ENCODE peak calls at places on chromosomes 3 and 15, in ten cellular contexts. One of them, this sample, is unnamed.

GRCh38 chr15:79084308-79084968 is 6.1 kb downstream of the RASGRF1 start:
- DNase-seq in fibroblast of lung: no peak
- DNase-seq in activated CD4-positive, alpha-beta T cell treated with anti-CD3 and anti-CD28 coated beads, Interleukin-2, amount 50 U/mL, for 48 hours: no peak
- DNase-seq in left cardiac atrium: no peak
- DNase-seq in cardiac muscle cell: no peak
- DNase-seq in substantia nigra: no peak
- DNase-seq in T-cell: no peak
- DNase-seq in hepatocyte: no peak
- DNase-seq in aorta: peak; percentile 62
- DNase-seq in iris pigment epithelial cell: no peak
- DNase-seq in this sample: no peak

GRCh38 chr15:37931868-37932267 is 2.6 kb upstream of the TMCO5A start:
- DNase-seq in fibroblast of lung: peak; percentile 54
- DNase-seq in activated CD4-positive, alpha-beta T cell treated with anti-CD3 and anti-CD28 coated beads, Interleukin-2, amount 50 U/mL, for 48 hours: no peak
- DNase-seq in left cardiac atrium: no peak
- DNase-seq in cardiac muscle cell: no peak
- DNase-seq in substantia nigra: no peak
- DNase-seq in T-cell: no peak
- DNase-seq in hepatocyte: no peak
- DNase-seq in aorta: no peak
- DNase-seq in iris pigment epithelial cell: peak; percentile 28
- DNase-seq in this sample: no peak

GRCh38 chr3:183455064-183455463 is 26.6 kb upstream of the MCF2L2 start:
- DNase-seq in fibroblast of lung: peak; percentile 78
- DNase-seq in activated CD4-positive, alpha-beta T cell treated with anti-CD3 and anti-CD28 coated beads, Interleukin-2, amount 50 U/mL, for 48 hours: no peak
- DNase-seq in left cardiac atrium: no peak
- DNase-seq in cardiac muscle cell: no peak
- DNase-seq in substantia nigra: no peak
- DNase-seq in T-cell: no peak
- DNase-seq in hepatocyte: no peak
- DNase-seq in aorta: no peak
- DNase-seq in iris pigment epithelial cell: peak; percentile 68
- DNase-seq in this sample: no peak

GRCh38 chr15:66670198-66670597 is 31.8 kb upstream of the SMAD6 start:
- DNase-seq in fibroblast of lung: no peak
- DNase-seq in activated CD4-positive, alpha-beta T cell treated with anti-CD3 and anti-CD28 coated beads, Interleukin-2, amount 50 U/mL, for 48 hours: no peak
- DNase-seq in left cardiac atrium: no peak
- DNase-seq in cardiac muscle cell: no peak
- DNase-seq in substantia nigra: no peak
- DNase-seq in T-cell: no peak
- DNase-seq in hepatocyte: no peak
- DNase-seq in aorta: no peak
- DNase-seq in iris pigment epithelial cell: peak; percentile 24
- DNase-seq in this sample: no peak

GRCh38 chr3:107236661-107237375 is 140.4 kb upstream of the CCDC54 start:
- DNase-seq in fibroblast of lung: no peak
- DNase-seq in activated CD4-positive, alpha-beta T cell treated with anti-CD3 and anti-CD28 coated beads, Interleukin-2, amount 50 U/mL, for 48 hours: no peak
- DNase-seq in left cardiac atrium: no peak
- DNase-seq in cardiac muscle cell: no peak
- DNase-seq in substantia nigra: no peak
- DNase-seq in T-cell: no peak
- DNase-seq in hepatocyte: no peak
- DNase-seq in aorta: no peak
- DNase-seq in iris pigment epithelial cell: peak; percentile 43
- DNase-seq in this sample: no peak

GRCh38 chr3:196965804-196966173 is 2.8 kb downstream of the PIGZ start:
- DNase-seq in fibroblast of lung: no peak
- DNase-seq in activated CD4-positive, alpha-beta T cell treated with anti-CD3 and anti-CD28 coated beads, Interleukin-2, amount 50 U/mL, for 48 hours: no peak
- DNase-seq in left cardiac atrium: no peak
- DNase-seq in cardiac muscle cell: no peak
- DNase-seq in substantia nigra: no peak
- DNase-seq in T-cell: no peak
- DNase-seq in hepatocyte: no peak
- DNase-seq in aorta: no peak
- DNase-seq in iris pigment epithelial cell: no peak
- DNase-seq in this sample: no peak

GRCh38 chr3:86109434-86109833 is 881.5 kb downstream of the VGLL3 start:
- DNase-seq in fibroblast of lung: no peak
- DNase-seq in activated CD4-positive, alpha-beta T cell treated with anti-CD3 and anti-CD28 coated beads, Interleukin-2, amount 50 U/mL, for 48 hours: no peak
- DNase-seq in left cardiac atrium: no peak
- DNase-seq in cardiac muscle cell: no peak
- DNase-seq in substantia nigra: no peak
- DNase-seq in T-cell: no peak
- DNase-seq in hepatocyte: no peak
- DNase-seq in aorta: no peak
- DNase-seq in iris pigment epithelial cell: no peak
- DNase-seq in this sample: no peak

GRCh38 chr3:127077506-127078064 is 94.7 kb downstream of the PLXNA1 start:
- DNase-seq in fibroblast of lung: no peak
- DNase-seq in activated CD4-positive, alpha-beta T cell treated with anti-CD3 and anti-CD28 coated beads, Interleukin-2, amount 50 U/mL, for 48 hours: no peak
- DNase-seq in left cardiac atrium: no peak
- DNase-seq in cardiac muscle cell: no peak
- DNase-seq in substantia nigra: no peak
- DNase-seq in T-cell: no peak
- DNase-seq in hepatocyte: no peak
- DNase-seq in aorta: no peak
- DNase-seq in iris pigment epithelial cell: no peak
- DNase-seq in this sample: no peak

GRCh38 chr15:68431792-68432401 is at the start of gene ITGA11:
- DNase-seq in fibroblast of lung: peak; percentile 74
- DNase-seq in activated CD4-positive, alpha-beta T cell treated with anti-CD3 and anti-CD28 coated beads, Interleukin-2, amount 50 U/mL, for 48 hours: no peak
- DNase-seq in left cardiac atrium: peak; percentile 88
- DNase-seq in cardiac muscle cell: peak; percentile 81
- DNase-seq in substantia nigra: no peak
- DNase-seq in T-cell: no peak
- DNase-seq in hepatocyte: peak; percentile 79
- DNase-seq in aorta: peak; percentile 93
- DNase-seq in iris pigment epithelial cell: peak; percentile 36
- DNase-seq in this sample: no peak

GRCh38 chr15:90873998-90874605 is 5.7 kb downstream of the FURIN start:
- DNase-seq in fibroblast of lung: peak; percentile 30
- DNase-seq in activated CD4-positive, alpha-beta T cell treated with anti-CD3 and anti-CD28 coated beads, Interleukin-2, amount 50 U/mL, for 48 hours: no peak
- DNase-seq in left cardiac atrium: no peak
- DNase-seq in cardiac muscle cell: peak; percentile 54
- DNase-seq in substantia nigra: no peak
- DNase-seq in T-cell: no peak
- DNase-seq in hepatocyte: peak; percentile 85
- DNase-seq in aorta: no peak
- DNase-seq in iris pigment epithelial cell: peak; percentile 44
- DNase-seq in this sample: no peak

GRCh38 chr3:188760408-188760807 is 411.4 kb upstream of the TPRG1 start:
- DNase-seq in fibroblast of lung: peak; percentile 82
- DNase-seq in activated CD4-positive, alpha-beta T cell treated with anti-CD3 and anti-CD28 coated beads, Interleukin-2, amount 50 U/mL, for 48 hours: no peak
- DNase-seq in left cardiac atrium: no peak
- DNase-seq in cardiac muscle cell: no peak
- DNase-seq in substantia nigra: no peak
- DNase-seq in T-cell: no peak
- DNase-seq in hepatocyte: no peak
- DNase-seq in aorta: no peak
- DNase-seq in iris pigment epithelial cell: peak; percentile 73
- DNase-seq in this sample: no peak

GRCh38 chr15:57213783-57214366 is 162.4 kb upstream of the CGNL1 start:
- DNase-seq in fibroblast of lung: peak; percentile 65
- DNase-seq in activated CD4-positive, alpha-beta T cell treated with anti-CD3 and anti-CD28 coated beads, Interleukin-2, amount 50 U/mL, for 48 hours: no peak
- DNase-seq in left cardiac atrium: no peak
- DNase-seq in cardiac muscle cell: peak; percentile 26
- DNase-seq in substantia nigra: no peak
- DNase-seq in T-cell: no peak
- DNase-seq in hepatocyte: peak; percentile 40
- DNase-seq in aorta: no peak
- DNase-seq in iris pigment epithelial cell: peak; percentile 68
- DNase-seq in this sample: peak; percentile 17

GRCh38 chr15:72491768-72492167 is 17.6 kb downstream of the ARIH1 start:
- DNase-seq in fibroblast of lung: peak; percentile 88
- DNase-seq in activated CD4-positive, alpha-beta T cell treated with anti-CD3 and anti-CD28 coated beads, Interleukin-2, amount 50 U/mL, for 48 hours: no peak
- DNase-seq in left cardiac atrium: no peak
- DNase-seq in cardiac muscle cell: no peak
- DNase-seq in substantia nigra: no peak
- DNase-seq in T-cell: no peak
- DNase-seq in hepatocyte: no peak
- DNase-seq in aorta: no peak
- DNase-seq in iris pigment epithelial cell: peak; percentile 88
- DNase-seq in this sample: no peak

GRCh38 chr3:72635551-72635950 is 212.7 kb downstream of the SHQ1 start:
- DNase-seq in fibroblast of lung: no peak
- DNase-seq in activated CD4-positive, alpha-beta T cell treated with anti-CD3 and anti-CD28 coated beads, Interleukin-2, amount 50 U/mL, for 48 hours: no peak
- DNase-seq in left cardiac atrium: no peak
- DNase-seq in cardiac muscle cell: no peak
- DNase-seq in substantia nigra: no peak
- DNase-seq in T-cell: no peak
- DNase-seq in hepatocyte: no peak
- DNase-seq in aorta: no peak
- DNase-seq in iris pigment epithelial cell: no peak
- DNase-seq in this sample: no peak

GRCh38 chr3:73697020-73697419 is 72.3 kb upstream of the PDZRN3 start:
- DNase-seq in fibroblast of lung: no peak
- DNase-seq in activated CD4-positive, alpha-beta T cell treated with anti-CD3 and anti-CD28 coated beads, Interleukin-2, amount 50 U/mL, for 48 hours: no peak
- DNase-seq in left cardiac atrium: no peak
- DNase-seq in cardiac muscle cell: no peak
- DNase-seq in substantia nigra: no peak
- DNase-seq in T-cell: no peak
- DNase-seq in hepatocyte: no peak
- DNase-seq in aorta: no peak
- DNase-seq in iris pigment epithelial cell: no peak
- DNase-seq in this sample: no peak

GRCh38 chr15:45377630-45378148 is 655 bp downstream of the GATM start:
- DNase-seq in fibroblast of lung: no peak
- DNase-seq in activated CD4-positive, alpha-beta T cell treated with anti-CD3 and anti-CD28 coated beads, Interleukin-2, amount 50 U/mL, for 48 hours: no peak
- DNase-seq in left cardiac atrium: peak; percentile 59
- DNase-seq in cardiac muscle cell: peak; percentile 64
- DNase-seq in substantia nigra: no peak
- DNase-seq in T-cell: no peak
- DNase-seq in hepatocyte: peak; percentile 27
- DNase-seq in aorta: peak; percentile 79
- DNase-seq in iris pigment epithelial cell: peak; percentile 2
- DNase-seq in this sample: no peak

GRCh38 chr15:47427463-47427862 is 289.8 kb upstream of the SEMA6D start:
- DNase-seq in fibroblast of lung: peak; percentile 37
- DNase-seq in activated CD4-positive, alpha-beta T cell treated with anti-CD3 and anti-CD28 coated beads, Interleukin-2, amount 50 U/mL, for 48 hours: no peak
- DNase-seq in left cardiac atrium: no peak
- DNase-seq in cardiac muscle cell: no peak
- DNase-seq in substantia nigra: no peak
- DNase-seq in T-cell: no peak
- DNase-seq in hepatocyte: no peak
- DNase-seq in aorta: no peak
- DNase-seq in iris pigment epithelial cell: no peak
- DNase-seq in this sample: no peak

GRCh38 chr15:58731756-58732535 is 17.6 kb downstream of the ADAM10 start:
- DNase-seq in fibroblast of lung: peak; percentile 78
- DNase-seq in activated CD4-positive, alpha-beta T cell treated with anti-CD3 and anti-CD28 coated beads, Interleukin-2, amount 50 U/mL, for 48 hours: no peak
- DNase-seq in left cardiac atrium: no peak
- DNase-seq in cardiac muscle cell: peak; percentile 51
- DNase-seq in substantia nigra: no peak
- DNase-seq in T-cell: no peak
- DNase-seq in hepatocyte: peak; percentile 64
- DNase-seq in aorta: no peak
- DNase-seq in iris pigment epithelial cell: peak; percentile 89
- DNase-seq in this sample: no peak

GRCh38 chr3:195849322-195850074 is 37.8 kb upstream of the MUC4 start:
- DNase-seq in fibroblast of lung: no peak
- DNase-seq in activated CD4-positive, alpha-beta T cell treated with anti-CD3 and anti-CD28 coated beads, Interleukin-2, amount 50 U/mL, for 48 hours: no peak
- DNase-seq in left cardiac atrium: no peak
- DNase-seq in cardiac muscle cell: peak; percentile 46
- DNase-seq in substantia nigra: no peak
- DNase-seq in T-cell: no peak
- DNase-seq in hepatocyte: no peak
- DNase-seq in aorta: no peak
- DNase-seq in iris pigment epithelial cell: no peak
- DNase-seq in this sample: peak; percentile 63

GRCh38 chr3:108091498-108092259 is 848 bp upstream of the CD47 start:
- DNase-seq in fibroblast of lung: peak; percentile 35
- DNase-seq in activated CD4-positive, alpha-beta T cell treated with anti-CD3 and anti-CD28 coated beads, Interleukin-2, amount 50 U/mL, for 48 hours: peak; percentile 28
- DNase-seq in left cardiac atrium: peak; percentile 56
- DNase-seq in cardiac muscle cell: no peak
- DNase-seq in substantia nigra: no peak
- DNase-seq in T-cell: peak; percentile 54
- DNase-seq in hepatocyte: peak; percentile 30
- DNase-seq in aorta: no peak
- DNase-seq in iris pigment epithelial cell: no peak
- DNase-seq in this sample: peak; percentile 67

GRCh38 chr15:69602921-69603320 is 150.3 kb downstream of the RPLP1 start:
- DNase-seq in fibroblast of lung: peak; percentile 36
- DNase-seq in activated CD4-positive, alpha-beta T cell treated with anti-CD3 and anti-CD28 coated beads, Interleukin-2, amount 50 U/mL, for 48 hours: no peak
- DNase-seq in left cardiac atrium: no peak
- DNase-seq in cardiac muscle cell: no peak
- DNase-seq in substantia nigra: no peak
- DNase-seq in T-cell: no peak
- DNase-seq in hepatocyte: no peak
- DNase-seq in aorta: no peak
- DNase-seq in iris pigment epithelial cell: no peak
- DNase-seq in this sample: no peak

GRCh38 chr3:186414735-186415419 is 52.8 kb upstream of the DGKG start:
- DNase-seq in fibroblast of lung: peak; percentile 93
- DNase-seq in activated CD4-positive, alpha-beta T cell treated with anti-CD3 and anti-CD28 coated beads, Interleukin-2, amount 50 U/mL, for 48 hours: no peak
- DNase-seq in left cardiac atrium: no peak
- DNase-seq in cardiac muscle cell: no peak
- DNase-seq in substantia nigra: no peak
- DNase-seq in T-cell: no peak
- DNase-seq in hepatocyte: no peak
- DNase-seq in aorta: no peak
- DNase-seq in iris pigment epithelial cell: peak; percentile 64
- DNase-seq in this sample: no peak

GRCh38 chr3:83890039-83890762 is 1068.6 kb upstream of the CADM2 start:
- DNase-seq in fibroblast of lung: peak; percentile 63
- DNase-seq in activated CD4-positive, alpha-beta T cell treated with anti-CD3 and anti-CD28 coated beads, Interleukin-2, amount 50 U/mL, for 48 hours: no peak
- DNase-seq in left cardiac atrium: no peak
- DNase-seq in cardiac muscle cell: no peak
- DNase-seq in substantia nigra: no peak
- DNase-seq in T-cell: no peak
- DNase-seq in hepatocyte: no peak
- DNase-seq in aorta: no peak
- DNase-seq in iris pigment epithelial cell: peak; percentile 88
- DNase-seq in this sample: no peak

GRCh38 chr3:158775001-158775400 is 26.9 kb upstream of the MFSD1 start:
- DNase-seq in fibroblast of lung: no peak
- DNase-seq in activated CD4-positive, alpha-beta T cell treated with anti-CD3 and anti-CD28 coated beads, Interleukin-2, amount 50 U/mL, for 48 hours: no peak
- DNase-seq in left cardiac atrium: no peak
- DNase-seq in cardiac muscle cell: no peak
- DNase-seq in substantia nigra: no peak
- DNase-seq in T-cell: no peak
- DNase-seq in hepatocyte: no peak
- DNase-seq in aorta: no peak
- DNase-seq in iris pigment epithelial cell: no peak
- DNase-seq in this sample: no peak

GRCh38 chr15:80856809-80857377 is 77.7 kb downstream of the CEMIP start:
- DNase-seq in fibroblast of lung: peak; percentile 47
- DNase-seq in activated CD4-positive, alpha-beta T cell treated with anti-CD3 and anti-CD28 coated beads, Interleukin-2, amount 50 U/mL, for 48 hours: no peak
- DNase-seq in left cardiac atrium: peak; percentile 85
- DNase-seq in cardiac muscle cell: no peak
- DNase-seq in substantia nigra: no peak
- DNase-seq in T-cell: no peak
- DNase-seq in hepatocyte: no peak
- DNase-seq in aorta: peak; percentile 81
- DNase-seq in iris pigment epithelial cell: no peak
- DNase-seq in this sample: no peak

GRCh38 chr3:123302961-123303360 is 101.2 kb downstream of the SEC22A start:
- DNase-seq in fibroblast of lung: no peak
- DNase-seq in activated CD4-positive, alpha-beta T cell treated with anti-CD3 and anti-CD28 coated beads, Interleukin-2, amount 50 U/mL, for 48 hours: no peak
- DNase-seq in left cardiac atrium: no peak
- DNase-seq in cardiac muscle cell: no peak
- DNase-seq in substantia nigra: no peak
- DNase-seq in T-cell: no peak
- DNase-seq in hepatocyte: no peak
- DNase-seq in aorta: peak; percentile 47
- DNase-seq in iris pigment epithelial cell: no peak
- DNase-seq in this sample: no peak

GRCh38 chr15:77643764-77644163 is 11.1 kb upstream of the LINGO1 start:
- DNase-seq in fibroblast of lung: no peak
- DNase-seq in activated CD4-positive, alpha-beta T cell treated with anti-CD3 and anti-CD28 coated beads, Interleukin-2, amount 50 U/mL, for 48 hours: no peak
- DNase-seq in left cardiac atrium: no peak
- DNase-seq in cardiac muscle cell: no peak
- DNase-seq in substantia nigra: no peak
- DNase-seq in T-cell: no peak
- DNase-seq in hepatocyte: no peak
- DNase-seq in aorta: no peak
- DNase-seq in iris pigment epithelial cell: no peak
- DNase-seq in this sample: no peak

GRCh38 chr3:169241928-169242751 is 421.4 kb downstream of the MECOM start:
- DNase-seq in fibroblast of lung: peak; percentile 90
- DNase-seq in activated CD4-positive, alpha-beta T cell treated with anti-CD3 and anti-CD28 coated beads, Interleukin-2, amount 50 U/mL, for 48 hours: no peak
- DNase-seq in left cardiac atrium: peak; percentile 68
- DNase-seq in cardiac muscle cell: peak; percentile 82
- DNase-seq in substantia nigra: no peak
- DNase-seq in T-cell: no peak
- DNase-seq in hepatocyte: peak; percentile 33
- DNase-seq in aorta: peak; percentile 75
- DNase-seq in iris pigment epithelial cell: peak; percentile 76
- DNase-seq in this sample: no peak